ENCODE peak calls at places on chromosomes 13 and 19, in nine cellular contexts. One of them, this sample, is unnamed.

GRCh38 chr13:70297219-70297618 is 189.0 kb upstream of the KLHL1 start:
- DNase-seq in colonic mucosa: no peak
- DNase-seq in right atrium auricular region: no peak
- DNase-seq in heart right ventricle: no peak
- DNase-seq in pancreas: peak; percentile 39
- DNase-seq in thoracic aorta: no peak
- DNase-seq in hepatocyte: no peak
- DNase-seq in astrocyte: no peak
- DNase-seq in PC-3: no peak
- DNase-seq in this sample: no peak

GRCh38 chr13:72932250-72932649 is 126.6 kb upstream of the KLF5 start:
- DNase-seq in right atrium auricular region: no peak
- DNase-seq in colonic mucosa: no peak
- DNase-seq in thoracic aorta: no peak
- DNase-seq in PC-3: no peak
- DNase-seq in hepatocyte: no peak
- DNase-seq in astrocyte: no peak
- DNase-seq in heart right ventricle: no peak
- DNase-seq in pancreas: no peak
- DNase-seq in this sample: no peak

GRCh38 chr13:113849546-113849945 is 14.3 kb downstream of the GAS6 start:
- DNase-seq in thoracic aorta: no peak
- DNase-seq in hepatocyte: no peak
- DNase-seq in heart right ventricle: no peak
- DNase-seq in right atrium auricular region: no peak
- DNase-seq in pancreas: no peak
- DNase-seq in astrocyte: no peak
- DNase-seq in PC-3: peak; percentile 75
- DNase-seq in colonic mucosa: peak; percentile 12
- DNase-seq in this sample: no peak

GRCh38 chr13:26300140-26300539 is 46.2 kb downstream of the CDK8 start:
- DNase-seq in PC-3: peak; percentile 60
- DNase-seq in pancreas: no peak
- DNase-seq in hepatocyte: no peak
- DNase-seq in right atrium auricular region: no peak
- DNase-seq in heart right ventricle: no peak
- DNase-seq in colonic mucosa: no peak
- DNase-seq in astrocyte: peak; percentile 86
- DNase-seq in thoracic aorta: no peak
- DNase-seq in this sample: no peak

GRCh38 chr13:54536112-54536511 is 1507.5 kb downstream of the OLFM4 start:
- DNase-seq in PC-3: peak; percentile 2
- DNase-seq in right atrium auricular region: no peak
- DNase-seq in heart right ventricle: no peak
- DNase-seq in astrocyte: no peak
- DNase-seq in hepatocyte: peak; percentile 31
- DNase-seq in colonic mucosa: no peak
- DNase-seq in thoracic aorta: no peak
- DNase-seq in pancreas: no peak
- DNase-seq in this sample: no peak

GRCh38 chr13:51786425-51787010 is 17.4 kb downstream of the DHRS12 start:
- DNase-seq in colonic mucosa: no peak
- DNase-seq in right atrium auricular region: no peak
- DNase-seq in thoracic aorta: no peak
- DNase-seq in astrocyte: no peak
- DNase-seq in hepatocyte: no peak
- DNase-seq in pancreas: no peak
- DNase-seq in PC-3: no peak
- DNase-seq in heart right ventricle: no peak
- DNase-seq in this sample: no peak

GRCh38 chr13:113342820-113343691 is 20.9 kb downstream of the GRTP1 start:
- DNase-seq in astrocyte: no peak
- DNase-seq in heart right ventricle: no peak
- DNase-seq in right atrium auricular region: no peak
- DNase-seq in colonic mucosa: no peak
- DNase-seq in PC-3: no peak
- DNase-seq in pancreas: peak; percentile 39
- DNase-seq in hepatocyte: no peak
- DNase-seq in thoracic aorta: no peak
- DNase-seq in this sample: no peak

GRCh38 chr19:13370948-13371347 is 135.3 kb downstream of the CACNA1A start:
- DNase-seq in pancreas: no peak
- DNase-seq in colonic mucosa: no peak
- DNase-seq in PC-3: no peak
- DNase-seq in hepatocyte: no peak
- DNase-seq in right atrium auricular region: no peak
- DNase-seq in thoracic aorta: no peak
- DNase-seq in heart right ventricle: no peak
- DNase-seq in astrocyte: no peak
- DNase-seq in this sample: no peak

GRCh38 chr19:55635334-55635717 is 5.5 kb upstream of the ZNF580 start:
- DNase-seq in PC-3: no peak
- DNase-seq in right atrium auricular region: no peak
- DNase-seq in heart right ventricle: no peak
- DNase-seq in pancreas: peak; percentile 60
- DNase-seq in thoracic aorta: no peak
- DNase-seq in hepatocyte: no peak
- DNase-seq in astrocyte: no peak
- DNase-seq in colonic mucosa: no peak
- DNase-seq in this sample: no peak

GRCh38 chr13:98089246-98089645 is 53.6 kb upstream of the FARP1 start:
- DNase-seq in pancreas: no peak
- DNase-seq in PC-3: no peak
- DNase-seq in colonic mucosa: no peak
- DNase-seq in thoracic aorta: no peak
- DNase-seq in heart right ventricle: no peak
- DNase-seq in hepatocyte: no peak
- DNase-seq in astrocyte: peak; percentile 81
- DNase-seq in right atrium auricular region: no peak
- DNase-seq in this sample: no peak

GRCh38 chr19:35822579-35822978 is 9.9 kb upstream of the PRODH2 start:
- DNase-seq in astrocyte: no peak
- DNase-seq in hepatocyte: no peak
- DNase-seq in PC-3: no peak
- DNase-seq in thoracic aorta: no peak
- DNase-seq in pancreas: no peak
- DNase-seq in right atrium auricular region: no peak
- DNase-seq in heart right ventricle: no peak
- DNase-seq in colonic mucosa: no peak
- DNase-seq in this sample: no peak

GRCh38 chr19:35297922-35298321 is 6.0 kb downstream of the MAG start:
- DNase-seq in PC-3: no peak
- DNase-seq in hepatocyte: no peak
- DNase-seq in pancreas: no peak
- DNase-seq in thoracic aorta: no peak
- DNase-seq in right atrium auricular region: no peak
- DNase-seq in heart right ventricle: no peak
- DNase-seq in colonic mucosa: no peak
- DNase-seq in astrocyte: no peak
- DNase-seq in this sample: no peak

GRCh38 chr13:20230913-20231838 is 943 bp downstream of the GJB6 start:
- DNase-seq in astrocyte: no peak
- DNase-seq in thoracic aorta: no peak
- DNase-seq in heart right ventricle: no peak
- DNase-seq in colonic mucosa: no peak
- DNase-seq in pancreas: no peak
- DNase-seq in right atrium auricular region: no peak
- DNase-seq in hepatocyte: no peak
- DNase-seq in PC-3: no peak
- DNase-seq in this sample: no peak

GRCh38 chr13:53206455-53206854 is 177.8 kb downstream of the OLFM4 start:
- DNase-seq in thoracic aorta: no peak
- DNase-seq in astrocyte: no peak
- DNase-seq in heart right ventricle: no peak
- DNase-seq in colonic mucosa: no peak
- DNase-seq in pancreas: no peak
- DNase-seq in right atrium auricular region: no peak
- DNase-seq in PC-3: peak; percentile 4
- DNase-seq in hepatocyte: no peak
- DNase-seq in this sample: no peak

GRCh38 chr19:51570962-51571575 is at the start of gene ZNF175:
- DNase-seq in hepatocyte: peak; percentile 93
- DNase-seq in thoracic aorta: peak; percentile 73
- DNase-seq in PC-3: peak; percentile 100
- DNase-seq in heart right ventricle: peak; percentile 88
- DNase-seq in pancreas: peak; percentile 98
- DNase-seq in colonic mucosa: peak; percentile 96
- DNase-seq in right atrium auricular region: peak; percentile 97
- DNase-seq in astrocyte: peak; percentile 91
- DNase-seq in this sample: peak; percentile 95
- H3K27ac ChIP-seq in hepatocyte: no peak within 1 kb of the TSS
- H3K27ac ChIP-seq in thoracic aorta: peak within 1 kb of the TSS; percentile 42
- H3K27ac ChIP-seq in PC-3: peak within 1 kb of the TSS; percentile 75
- H3K27ac ChIP-seq in heart right ventricle: peak within 1 kb of the TSS; percentile 69
- H3K27ac ChIP-seq in pancreas: no peak within 1 kb of the TSS
- H3K27ac ChIP-seq in colonic mucosa: no peak within 1 kb of the TSS
- H3K27ac ChIP-seq in right atrium auricular region: peak within 1 kb of the TSS; percentile 48
- H3K27ac ChIP-seq in astrocyte: peak within 1 kb of the TSS; percentile 76
- H3K27ac ChIP-seq in this sample: peak within 1 kb of the TSS; percentile 62

GRCh38 chr13:46637213-46637612 is 84.2 kb downstream of the LRCH1 start:
- DNase-seq in heart right ventricle: no peak
- DNase-seq in hepatocyte: no peak
- DNase-seq in colonic mucosa: no peak
- DNase-seq in thoracic aorta: no peak
- DNase-seq in astrocyte: no peak
- DNase-seq in pancreas: no peak
- DNase-seq in PC-3: no peak
- DNase-seq in right atrium auricular region: no peak
- DNase-seq in this sample: no peak

GRCh38 chr13:46633416-46633815 is 80.4 kb downstream of the LRCH1 start:
- DNase-seq in astrocyte: peak; percentile 90
- DNase-seq in colonic mucosa: no peak
- DNase-seq in pancreas: no peak
- DNase-seq in right atrium auricular region: no peak
- DNase-seq in PC-3: peak; percentile 11
- DNase-seq in hepatocyte: no peak
- DNase-seq in thoracic aorta: no peak
- DNase-seq in heart right ventricle: no peak
- DNase-seq in this sample: no peak

GRCh38 chr13:46638262-46638661 is 85.3 kb downstream of the LRCH1 start:
- DNase-seq in hepatocyte: no peak
- DNase-seq in colonic mucosa: no peak
- DNase-seq in right atrium auricular region: no peak
- DNase-seq in thoracic aorta: no peak
- DNase-seq in heart right ventricle: no peak
- DNase-seq in pancreas: no peak
- DNase-seq in astrocyte: no peak
- DNase-seq in PC-3: no peak
- DNase-seq in this sample: no peak

GRCh38 chr13:46639033-46639981 is 86.3 kb downstream of the LRCH1 start:
- DNase-seq in thoracic aorta: no peak
- DNase-seq in hepatocyte: peak; percentile 8
- DNase-seq in pancreas: no peak
- DNase-seq in astrocyte: peak; percentile 43
- DNase-seq in PC-3: no peak
- DNase-seq in colonic mucosa: no peak
- DNase-seq in right atrium auricular region: no peak
- DNase-seq in heart right ventricle: no peak
- DNase-seq in this sample: no peak

DNA sequence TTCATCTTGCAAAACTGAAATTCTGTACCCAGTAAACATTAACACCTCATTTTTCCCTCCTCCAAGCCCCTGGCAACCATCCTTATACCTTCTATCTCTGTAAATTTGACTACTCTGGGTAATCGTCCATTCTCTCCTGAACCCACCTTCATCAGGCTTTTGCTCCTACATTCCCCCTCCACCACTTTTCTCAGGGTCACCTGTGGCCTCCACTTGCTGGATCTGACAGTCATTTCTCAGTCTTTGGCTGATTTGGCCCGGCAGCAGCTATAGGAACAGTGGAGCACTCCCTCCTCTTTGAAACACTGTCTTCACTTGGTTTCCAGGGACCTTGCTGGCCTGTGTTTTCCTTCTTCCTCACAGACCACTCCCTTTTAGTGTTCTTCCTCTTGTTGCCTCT is 83.5 kb downstream of the LRCH1 start:
- DNase-seq in hepatocyte: no peak
- DNase-seq in astrocyte: no peak
- DNase-seq in pancreas: no peak
- DNase-seq in right atrium auricular region: no peak
- DNase-seq in heart right ventricle: no peak
- DNase-seq in thoracic aorta: no peak
- DNase-seq in PC-3: no peak
- DNase-seq in colonic mucosa: no peak
- DNase-seq in this sample: no peak
- H3K4me1 ChIP-seq in hepatocyte: peaks cover 20% of the 10 kb centered on the region
- H3K4me1 ChIP-seq in astrocyte: peaks cover 22% of the 10 kb centered on the region
- H3K4me1 ChIP-seq in pancreas: no peaks in the 10 kb centered on the region
- H3K4me1 ChIP-seq in right atrium auricular region: peaks cover 54% of the 10 kb centered on the region
- H3K4me1 ChIP-seq in heart right ventricle: peaks cover 46% of the 10 kb centered on the region
- H3K4me1 ChIP-seq in thoracic aorta: peaks cover 41% of the 10 kb centered on the region
- H3K4me1 ChIP-seq in PC-3: peaks cover 14% of the 10 kb centered on the region
- H3K4me1 ChIP-seq in colonic mucosa: no peaks in the 10 kb centered on the region
- H3K4me1 ChIP-seq in this sample: peaks cover 85% of the 10 kb centered on the region

GRCh38 chr13:24746618-24747247 is 17.2 kb upstream of the RNF17 start:
- DNase-seq in pancreas: peak; percentile 43
- DNase-seq in hepatocyte: peak; percentile 39
- DNase-seq in PC-3: no peak
- DNase-seq in colonic mucosa: no peak
- DNase-seq in astrocyte: no peak
- DNase-seq in thoracic aorta: no peak
- DNase-seq in right atrium auricular region: no peak
- DNase-seq in heart right ventricle: no peak
- DNase-seq in this sample: no peak
- TF ChIP-seq CTCF in pancreas: no peak
- TF ChIP-seq CTCF in hepatocyte: peak; percentile 20
- TF ChIP-seq CTCF in PC-3: no peak
- TF ChIP-seq CTCF in colonic mucosa: no peak
- TF ChIP-seq CTCF in astrocyte: no peak
- TF ChIP-seq CTCF in thoracic aorta: no peak
- TF ChIP-seq CTCF in right atrium auricular region: no peak
- TF ChIP-seq CTCF in heart right ventricle: peak; percentile 7
- TF ChIP-seq CTCF in this sample: peak; percentile 19

DNA sequence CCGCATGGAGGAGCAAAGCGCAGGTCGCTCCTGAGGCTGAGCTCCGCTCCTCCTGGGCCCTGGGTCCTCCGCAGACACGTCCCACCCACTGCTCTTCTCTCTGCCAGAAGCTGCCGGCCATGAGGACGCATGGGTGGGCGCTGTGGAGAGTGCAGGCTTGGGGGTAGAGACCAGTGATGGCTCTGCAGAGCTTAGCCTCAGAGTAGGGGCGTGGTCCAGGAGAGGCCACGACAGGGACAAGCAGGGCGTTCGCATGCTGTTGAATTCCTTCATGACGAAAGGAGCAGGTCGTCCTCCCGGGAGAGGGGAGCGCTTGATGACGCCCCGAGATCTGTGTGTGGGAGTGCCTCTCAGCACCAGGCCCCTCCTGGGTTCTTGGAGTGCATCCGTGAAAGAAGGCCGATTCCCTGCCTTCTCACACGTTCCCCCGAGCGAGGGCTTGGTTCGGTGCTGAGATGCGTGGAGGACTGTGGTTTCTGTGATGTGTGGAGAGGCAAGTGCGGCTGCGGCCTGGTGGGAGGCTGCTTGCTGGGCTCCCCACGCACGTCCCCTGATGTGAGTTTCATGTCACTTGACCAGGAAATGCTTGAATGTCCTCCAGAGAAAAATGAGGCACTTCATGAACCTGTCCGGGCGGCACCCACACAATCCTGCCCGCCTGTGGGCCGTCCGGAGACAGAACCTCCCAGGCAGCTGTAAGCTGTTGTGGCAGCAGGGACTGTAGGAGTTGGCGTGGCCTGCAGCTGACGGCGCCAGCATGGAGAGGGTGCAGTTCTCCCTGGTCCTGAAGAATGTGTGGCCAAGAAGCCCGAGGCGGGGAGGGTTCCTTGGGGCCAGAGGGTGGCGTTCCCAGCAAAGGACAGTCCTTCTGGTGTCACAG is 4.5 kb downstream of the SF3A2 start:
- DNase-seq in thoracic aorta: no peak
- DNase-seq in colonic mucosa: no peak
- DNase-seq in right atrium auricular region: no peak
- DNase-seq in heart right ventricle: no peak
- DNase-seq in hepatocyte: no peak
- DNase-seq in pancreas: peak; percentile 56
- DNase-seq in PC-3: no peak
- DNase-seq in astrocyte: no peak
- DNase-seq in this sample: no peak
- H3K27ac ChIP-seq in thoracic aorta: peak overlapping the region; percentile 81
- H3K27ac ChIP-seq in colonic mucosa: no peak overlapping the region
- H3K27ac ChIP-seq in right atrium auricular region: no peak overlapping the region
- H3K27ac ChIP-seq in heart right ventricle: peak overlapping the region; percentile 68
- H3K27ac ChIP-seq in hepatocyte: peak overlapping the region; percentile 97
- H3K27ac ChIP-seq in pancreas: no peak overlapping the region
- H3K27ac ChIP-seq in PC-3: no peak overlapping the region
- H3K27ac ChIP-seq in astrocyte: no peak overlapping the region
- H3K27ac ChIP-seq in this sample: peak overlapping the region; percentile 72